ENCODE peak calls at places on chromosome 7, in eight cellular contexts. X, M, I, A, Y, H, O and E are unnamed samples. For H3K36me3, the result is how much of the 10 kb centered on the place peaks cover.

GRCh38 chr7:114026486-114027089 is 107.8 kb upstream of the PPP1R3A start:
- DNase-seq in X (peak), M (no peak), I (no peak), A (peak), Y (no peak), H (no peak), O (peak), E (peak)

GRCh38 chr7:50312176-50312575 is 7.7 kb downstream of the IKZF1 start:
- DNase-seq in X (no peak), M (no peak), I (no peak), A (no peak), Y (no peak), H (no peak), O (no peak), E (no peak)

GRCh38 chr7:111765936-111766643 is 203.8 kb upstream of the IMMP2L start:
- DNase-seq in X (no peak), M (no peak), I (no peak), A (peak), Y (no peak), H (no peak), O (no peak), E (no peak)

GRCh38 chr7:18276380-18276779 is 219.2 kb upstream of the HDAC9 start:
- DNase-seq in X (no peak), M (no peak), I (no peak), A (no peak), Y (no peak), H (no peak), O (no peak), E (no peak)

GRCh38 chr7:112116894-112117293 is 89.3 kb downstream of the DOCK4 start:
- DNase-seq in X (no peak), M (no peak), I (no peak), A (no peak), Y (no peak), H (no peak), O (no peak), E (no peak)

GRCh38 chr7:55345292-55345691 is 19.8 kb upstream of the LANCL2 start:
- DNase-seq in X (no peak), M (no peak), I (no peak), A (no peak), Y (no peak), H (no peak), O (no peak), E (no peak)

GRCh38 chr7:135499818-135500217 is 10.1 kb downstream of the CNOT4 start:
- DNase-seq in X (no peak), M (no peak), I (no peak), A (no peak), Y (no peak), H (no peak), O (no peak), E (no peak)

GRCh38 chr7:135165862-135166261 is 4.6 kb downstream of the CYREN start:
- DNase-seq in X (no peak), M (no peak), I (no peak), A (no peak), Y (no peak), H (no peak), O (no peak), E (no peak)

GRCh38 chr7:121084748-121085336 is 96.3 kb downstream of the CPED1 start:
- DNase-seq in X (peak), M (no peak), I (no peak), A (peak), Y (peak), H (no peak), O (no peak), E (no peak)

GRCh38 chr7:5425507-5426225 is 2.0 kb upstream of the TNRC18 start:
- DNase-seq in X (peak), M (no peak), I (peak), A (peak), Y (peak), H (peak), O (no peak), E (peak)

GRCh38 chr7:133822816-133823552 is 304.2 kb upstream of the LRGUK start:
- DNase-seq in X (no peak), M (no peak), I (no peak), A (no peak), Y (no peak), H (no peak), O (no peak), E (no peak)

GRCh38 chr7:41403291-41403690 is 299.6 kb downstream of the INHBA start:
- DNase-seq in X (no peak), M (no peak), I (no peak), A (no peak), Y (no peak), H (no peak), O (no peak), E (no peak)

GRCh38 chr7:148789228-148789627 is 90.5 kb downstream of the CUL1 start:
- DNase-seq in X (no peak), M (no peak), I (no peak), A (no peak), Y (no peak), H (no peak), O (no peak), E (no peak)

GRCh38 chr7:72335561-72336381 is 76.4 kb downstream of the CALN1 start:
- DNase-seq in X (no peak), M (no peak), I (no peak), A (no peak), Y (no peak), H (no peak), O (no peak), E (no peak)

GRCh38 chr7:50733552-50733951 is 49.1 kb downstream of the GRB10 start:
- DNase-seq in X (peak), M (no peak), I (no peak), A (peak), Y (no peak), H (no peak), O (no peak), E (no peak)

GRCh38 chr7:134293029-134293740 is 23.5 kb downstream of the SLC35B4 start:
- DNase-seq in X (no peak), M (no peak), I (peak), A (no peak), Y (no peak), H (peak), O (no peak), E (no peak)

GRCh38 chr7:101575168-101575567 is 53.9 kb downstream of the MYL10 start:
- DNase-seq in X (no peak), M (no peak), I (no peak), A (no peak), Y (no peak), H (no peak), O (no peak), E (no peak)

GRCh38 chr7:27423290-27423689 is 180.7 kb downstream of the EVX1 start:
- DNase-seq in X (peak), M (no peak), I (no peak), A (no peak), Y (no peak), H (peak), O (no peak), E (no peak)

GRCh38 chr7:85039196-85039923 is 147.5 kb downstream of the SEMA3D start:
- DNase-seq in X (no peak), M (no peak), I (no peak), A (no peak), Y (no peak), H (no peak), O (no peak), E (no peak)

GRCh38 chr7:15104411-15105092 is 202.0 kb upstream of the DGKB start:
- DNase-seq in X (no peak), M (no peak), I (no peak), A (no peak), Y (no peak), H (no peak), O (no peak), E (peak)

GRCh38 chr7:139582671-139583155 is 59.2 kb downstream of the CLEC2L start:
- DNase-seq in X (no peak), M (no peak), I (no peak), A (no peak), Y (no peak), H (no peak), O (no peak), E (no peak)

GRCh38 chr7:34849163-34849960 is 187.9 kb downstream of the DPY19L1 start:
- DNase-seq in X (peak), M (no peak), I (no peak), A (no peak), Y (no peak), H (no peak), O (no peak), E (no peak)

GRCh38 chr7:6615853-6616555 is 594 bp downstream of the ZNF853 start:
- DNase-seq in X (no peak), M (no peak), I (no peak), A (no peak), Y (no peak), H (no peak), O (no peak), E (no peak)

GRCh38 chr7:1637155-1637554 is 32.9 kb upstream of the ELFN1 start:
- DNase-seq in X (no peak), M (no peak), I (no peak), A (no peak), Y (no peak), H (no peak), O (no peak), E (no peak)

GRCh38 chr7:47087866-47088265 is 494.0 kb downstream of the TNS3 start:
- DNase-seq in X (peak), M (no peak), I (no peak), A (peak), Y (no peak), H (no peak), O (no peak), E (no peak)

GRCh38 chr7:6160191-6160623 is 112.2 kb downstream of the CYTH3 start:
- DNase-seq in X (peak), M (no peak), I (peak), A (peak), Y (peak), H (peak), O (no peak), E (peak)

GRCh38 chr7:31466036-31466435 is 47.9 kb upstream of the ITPRID1 start:
- DNase-seq in X (no peak), M (no peak), I (no peak), A (no peak), Y (no peak), H (no peak), O (no peak), E (no peak)

GRCh38 chr7:140084972-140085371 is 22.2 kb upstream of the PARP12 start:
- DNase-seq in X (no peak), M (no peak), I (no peak), A (no peak), Y (no peak), H (no peak), O (no peak), E (no peak)

GRCh38 chr7:132865766-132866531 is 215.9 kb downstream of the CHCHD3 start:
- DNase-seq in X (peak), M (no peak), I (no peak), A (peak), Y (no peak), H (no peak), O (no peak), E (no peak)

GRCh38 chr7:21580073-21580521 is 37.3 kb downstream of the DNAH11 start:
- DNase-seq in X (peak), M (no peak), I (no peak), A (peak), Y (no peak), H (no peak), O (no peak), E (no peak)

DNA sequence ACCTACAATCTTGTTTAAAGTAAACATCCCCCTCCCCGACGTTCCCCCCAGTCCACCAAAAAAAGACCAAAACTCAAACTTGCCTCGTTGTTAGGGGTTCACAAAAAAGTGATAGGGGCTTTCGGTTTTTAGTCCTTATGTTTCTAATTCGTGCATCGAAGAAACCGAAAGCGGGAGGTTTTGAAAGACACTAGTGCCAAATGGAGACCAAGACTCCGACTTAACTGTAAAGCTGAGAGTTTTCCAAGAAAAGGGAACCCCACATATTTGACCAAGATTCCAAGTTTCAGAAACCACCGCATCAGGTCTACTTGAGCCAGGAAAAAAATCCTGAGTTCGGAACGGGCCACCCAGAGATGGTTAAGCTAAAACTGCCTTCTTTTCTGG is 534 bp downstream of the PSMA2 start:
- DNase-seq in X (peak), M (no peak), I (no peak), A (no peak), Y (no peak), H (no peak), O (no peak), E (no peak)
- H3K36me3 ChIP-seq in X (under half), M (under half), I (under half), A (under half), Y (under half), H (under half), O (under half), E (under half)

GRCh38 chr7:150410131-150410530 is 31.0 kb downstream of the ZNF775 start:
- DNase-seq in X (no peak), M (no peak), I (no peak), A (no peak), Y (no peak), H (no peak), O (no peak), E (no peak)
- H3K36me3 ChIP-seq in X (under half), M (under half), I (under half), A (under half), Y (under half), H (under half), O (under half), E (under half)

GRCh38 chr7:158676898-158677297 is 27.7 kb downstream of the NCAPG2 start:
- DNase-seq in X (peak), M (no peak), I (no peak), A (no peak), Y (no peak), H (no peak), O (no peak), E (no peak)
- H3K36me3 ChIP-seq in X (under half), M (under half), I (under half), A (under half), Y (under half), H (under half), O (under half), E (half or more)

GRCh38 chr7:90788057-90788456 is 191.9 kb downstream of the CDK14 start:
- DNase-seq in X (no peak), M (no peak), I (no peak), A (peak), Y (no peak), H (no peak), O (no peak), E (no peak)
- H3K36me3 ChIP-seq in X (under half), M (under half), I (under half), A (under half), Y (under half), H (under half), O (under half), E (under half)

GRCh38 chr7:104973909-104974415 is 40.0 kb upstream of the KMT2E start:
- DNase-seq in X (peak), M (no peak), I (no peak), A (peak), Y (no peak), H (no peak), O (no peak), E (no peak)

GRCh38 chr7:104976966-104977636 is 36.9 kb upstream of the KMT2E start:
- DNase-seq in X (no peak), M (no peak), I (no peak), A (no peak), Y (no peak), H (no peak), O (no peak), E (no peak)

GRCh38 chr7:104972510-104972909 is 41.5 kb upstream of the KMT2E start:
- DNase-seq in X (peak), M (no peak), I (no peak), A (peak), Y (no peak), H (no peak), O (no peak), E (no peak)

GRCh38 chr7:104971290-104972071 is 42.5 kb upstream of the KMT2E start:
- DNase-seq in X (peak), M (no peak), I (peak), A (no peak), Y (no peak), H (peak), O (no peak), E (no peak)

GRCh38 chr7:104973227-104973626 is 40.8 kb upstream of the KMT2E start:
- DNase-seq in X (peak), M (no peak), I (no peak), A (no peak), Y (no peak), H (no peak), O (no peak), E (no peak)
- H3K36me3 ChIP-seq in X (under half), M (under half), I (under half), A (under half), Y (under half), H (under half), O (under half), E (under half)

GRCh38 chr7:100015232-100016208 is at the start of gene ZKSCAN1:
- DNase-seq in X (peak), M (peak), I (peak), A (peak), Y (peak), H (peak), O (peak), E (peak)

GRCh38 chr7:100016209-100016901 is 959 bp downstream of the ZKSCAN1 start:
- DNase-seq in X (peak), M (no peak), I (no peak), A (peak), Y (no peak), H (peak), O (no peak), E (no peak)

GRCh38 chr7:100019908-100020307 is 4.5 kb downstream of the ZKSCAN1 start:
- DNase-seq in X (no peak), M (no peak), I (no peak), A (no peak), Y (no peak), H (no peak), O (no peak), E (no peak)

GRCh38 chr7:100017300-100017699 is 1.9 kb downstream of the ZKSCAN1 start:
- DNase-seq in X (no peak), M (no peak), I (no peak), A (no peak), Y (no peak), H (peak), O (no peak), E (no peak)

GRCh38 chr7:100017875-100018274 is 2.5 kb downstream of the ZKSCAN1 start:
- DNase-seq in X (no peak), M (no peak), I (no peak), A (no peak), Y (no peak), H (no peak), O (no peak), E (no peak)
- H3K36me3 ChIP-seq in X (under half), M (under half), I (under half), A (under half), Y (under half), H (under half), O (under half), E (under half)

GRCh38 chr7:154881526-154881925 is 121.4 kb downstream of the PAXIP1 start:
- DNase-seq in X (no peak), M (no peak), I (no peak), A (no peak), Y (no peak), H (no peak), O (no peak), E (no peak)

GRCh38 chr7:154881046-154881445 is 121.9 kb downstream of the PAXIP1 start:
- DNase-seq in X (no peak), M (no peak), I (no peak), A (no peak), Y (no peak), H (no peak), O (no peak), E (no peak)

GRCh38 chr7:154880512-154880911 is 122.4 kb downstream of the PAXIP1 start:
- DNase-seq in X (no peak), M (no peak), I (no peak), A (no peak), Y (no peak), H (no peak), O (no peak), E (no peak)

GRCh38 chr7:154882931-154883474 is 119.9 kb downstream of the PAXIP1 start:
- DNase-seq in X (no peak), M (no peak), I (no peak), A (no peak), Y (no peak), H (no peak), O (no peak), E (no peak)

GRCh38 chr7:154879629-154880028 is 123.3 kb downstream of the PAXIP1 start:
- DNase-seq in X (no peak), M (no peak), I (no peak), A (no peak), Y (no peak), H (peak), O (no peak), E (no peak)
- H3K36me3 ChIP-seq in X (under half), M (under half), I (under half), A (under half), Y (under half), H (under half), O (under half), E (under half)

DNA sequence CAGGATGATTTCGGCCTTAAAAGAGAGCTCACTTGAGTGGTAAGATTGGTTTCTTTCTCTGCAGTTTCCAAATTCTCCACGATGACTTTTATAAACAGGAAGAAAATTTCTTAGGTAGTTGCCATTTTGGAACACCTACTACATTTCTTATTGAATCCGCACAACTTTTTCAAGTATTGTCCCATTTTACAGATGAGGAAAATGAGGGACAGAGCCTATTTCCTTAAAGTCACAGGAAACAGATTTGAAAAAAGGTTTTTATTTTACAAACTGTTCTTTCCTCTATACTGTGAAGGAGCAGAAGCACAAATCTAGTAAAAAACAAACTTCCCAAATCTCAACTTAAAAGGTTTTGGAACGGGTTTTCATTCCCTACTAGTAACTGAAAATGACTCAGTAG is 2.7 kb downstream of the YWHAG start:
- DNase-seq in X (peak), M (no peak), I (no peak), A (no peak), Y (no peak), H (no peak), O (no peak), E (no peak)
- H3K36me3 ChIP-seq in X (under half), M (under half), I (under half), A (under half), Y (under half), H (under half), O (under half), E (half or more)

DNA sequence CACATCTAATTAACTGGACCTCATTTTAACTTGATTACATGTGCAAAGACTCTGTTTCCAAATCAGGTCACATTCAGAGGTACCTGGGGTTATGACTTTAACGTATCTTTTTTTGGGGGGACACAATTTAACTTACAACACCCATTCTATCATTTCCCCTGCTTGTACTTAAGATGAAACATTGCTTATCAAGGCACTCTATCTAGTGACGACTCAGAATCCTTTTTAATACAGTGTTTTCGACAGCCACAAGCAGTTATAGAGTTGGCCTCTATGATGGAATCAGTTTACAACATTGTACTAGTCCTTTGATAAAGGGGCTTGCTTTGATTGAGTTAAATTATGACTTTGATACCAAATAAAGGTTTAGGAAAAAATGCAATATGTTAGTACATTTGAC is 22.7 kb downstream of the BBS9 start:
- DNase-seq in X (no peak), M (no peak), I (no peak), A (no peak), Y (no peak), H (no peak), O (no peak), E (no peak)
- H3K36me3 ChIP-seq in X (under half), M (under half), I (under half), A (under half), Y (under half), H (under half), O (under half), E (under half)

GRCh38 chr7:131083781-131084180 is 243.9 kb upstream of the MKLN1 start:
- DNase-seq in X (no peak), M (no peak), I (no peak), A (no peak), Y (no peak), H (no peak), O (no peak), E (no peak)

GRCh38 chr7:131076711-131077170 is 250.9 kb upstream of the MKLN1 start:
- DNase-seq in X (peak), M (no peak), I (no peak), A (peak), Y (no peak), H (no peak), O (no peak), E (no peak)

GRCh38 chr7:131077735-131078134 is 249.9 kb upstream of the MKLN1 start:
- DNase-seq in X (no peak), M (no peak), I (no peak), A (no peak), Y (no peak), H (no peak), O (no peak), E (no peak)

GRCh38 chr7:131080754-131081153 is 246.9 kb upstream of the MKLN1 start:
- DNase-seq in X (no peak), M (no peak), I (no peak), A (no peak), Y (no peak), H (no peak), O (no peak), E (no peak)

GRCh38 chr7:131081308-131081707 is 246.4 kb upstream of the MKLN1 start:
- DNase-seq in X (no peak), M (no peak), I (no peak), A (no peak), Y (no peak), H (no peak), O (no peak), E (no peak)
- H3K36me3 ChIP-seq in X (under half), M (under half), I (under half), A (under half), Y (under half), H (under half), O (under half), E (under half)